ENCODE peak calls at places on chromosomes 11 and 22, in four cellular contexts. One of them, this sample, is unnamed.

GRCh38 chr11:31939004-31939403 is 127.9 kb upstream of the PAX6 start:
- DNase-seq in kidney epithelial cell: no peak
- DNase-seq in lower lobe of right lung: no peak
- DNase-seq in fibroblast of lung: no peak
- DNase-seq in this sample: no peak

GRCh38 chr22:42074153-42074750 is at the start of gene PHETA2:
- DNase-seq in fibroblast of lung: peak; percentile 51
- DNase-seq in lower lobe of right lung: peak; percentile 77
- DNase-seq in kidney epithelial cell: no peak
- DNase-seq in this sample: peak; percentile 31

GRCh38 chr22:49825436-49825835 is 2.2 kb downstream of the BRD1 start:
- DNase-seq in lower lobe of right lung: no peak
- DNase-seq in fibroblast of lung: peak; percentile 44
- DNase-seq in kidney epithelial cell: no peak
- DNase-seq in this sample: peak; percentile 71

GRCh38 chr11:72618801-72619200 is 55.4 kb downstream of the PDE2A start:
- DNase-seq in fibroblast of lung: no peak
- DNase-seq in kidney epithelial cell: no peak
- DNase-seq in lower lobe of right lung: no peak
- DNase-seq in this sample: no peak

GRCh38 chr22:33918676-33919590 is 1.3 kb downstream of the LARGE1 start:
- DNase-seq in kidney epithelial cell: no peak
- DNase-seq in fibroblast of lung: peak; percentile 28
- DNase-seq in lower lobe of right lung: no peak
- DNase-seq in this sample: peak; percentile 21

GRCh38 chr11:35116762-35117588 is 22.0 kb upstream of the CD44 start:
- DNase-seq in fibroblast of lung: no peak
- DNase-seq in kidney epithelial cell: no peak
- DNase-seq in lower lobe of right lung: no peak
- DNase-seq in this sample: no peak

GRCh38 chr11:76266269-76266668 is 60.0 kb upstream of the WNT11 start:
- DNase-seq in lower lobe of right lung: no peak
- DNase-seq in fibroblast of lung: peak; percentile 80
- DNase-seq in kidney epithelial cell: peak; percentile 63
- DNase-seq in this sample: peak; percentile 50

GRCh38 chr11:62398011-62398994 is 20.5 kb upstream of the SCGB1A1 start:
- DNase-seq in kidney epithelial cell: no peak
- DNase-seq in fibroblast of lung: peak; percentile 73
- DNase-seq in lower lobe of right lung: no peak
- DNase-seq in this sample: no peak

GRCh38 chr11:61149624-61150615 is 11.3 kb downstream of the VPS37C start:
- DNase-seq in fibroblast of lung: no peak
- DNase-seq in lower lobe of right lung: peak; percentile 62
- DNase-seq in kidney epithelial cell: no peak
- DNase-seq in this sample: no peak

GRCh38 chr22:20228939-20229272 is 39.2 kb downstream of the RTN4R start:
- DNase-seq in fibroblast of lung: no peak
- DNase-seq in lower lobe of right lung: no peak
- DNase-seq in kidney epithelial cell: no peak
- DNase-seq in this sample: no peak

GRCh38 chr22:42645938-42646568 is 3.1 kb downstream of the CYB5R3 start:
- DNase-seq in fibroblast of lung: no peak
- DNase-seq in kidney epithelial cell: no peak
- DNase-seq in lower lobe of right lung: no peak
- DNase-seq in this sample: no peak

GRCh38 chr11:10400856-10401255 is 54.2 kb upstream of the AMPD3 start:
- DNase-seq in fibroblast of lung: peak; percentile 36
- DNase-seq in lower lobe of right lung: no peak
- DNase-seq in kidney epithelial cell: no peak
- DNase-seq in this sample: no peak

GRCh38 chr22:37304595-37305343 is 22.5 kb downstream of the CYTH4 start:
- DNase-seq in fibroblast of lung: peak; percentile 71
- DNase-seq in lower lobe of right lung: no peak
- DNase-seq in kidney epithelial cell: no peak
- DNase-seq in this sample: peak; percentile 57

GRCh38 chr11:123454060-123454651 is 24.1 kb downstream of the GRAMD1B start:
- DNase-seq in lower lobe of right lung: no peak
- DNase-seq in fibroblast of lung: peak; percentile 68
- DNase-seq in kidney epithelial cell: no peak
- DNase-seq in this sample: no peak

GRCh38 chr22:19556963-19557545 is 32.8 kb upstream of the CLDN5 start:
- DNase-seq in lower lobe of right lung: no peak
- DNase-seq in kidney epithelial cell: no peak
- DNase-seq in fibroblast of lung: no peak
- DNase-seq in this sample: no peak

GRCh38 chr11:83042966-83043711 is 28.6 kb downstream of the RAB30 start:
- DNase-seq in lower lobe of right lung: no peak
- DNase-seq in kidney epithelial cell: no peak
- DNase-seq in fibroblast of lung: peak; percentile 34
- DNase-seq in this sample: peak; percentile 66

GRCh38 chr11:125772834-125773505 is 5.7 kb downstream of the PATE2 start:
- DNase-seq in kidney epithelial cell: no peak
- DNase-seq in lower lobe of right lung: no peak
- DNase-seq in fibroblast of lung: peak; percentile 100
- DNase-seq in this sample: peak; percentile 3

GRCh38 chr22:39674536-39674935 is 104.0 kb downstream of the CACNA1I start:
- DNase-seq in kidney epithelial cell: peak; percentile 14
- DNase-seq in lower lobe of right lung: no peak
- DNase-seq in fibroblast of lung: peak; percentile 4
- DNase-seq in this sample: peak; percentile 17

GRCh38 chr11:104164028-104164520 is at the start of gene PDGFD:
- DNase-seq in fibroblast of lung: peak; percentile 79
- DNase-seq in lower lobe of right lung: peak; percentile 59
- DNase-seq in kidney epithelial cell: peak; percentile 23
- DNase-seq in this sample: peak; percentile 45

GRCh38 chr11:130528862-130529261 is 80.4 kb downstream of the ADAMTS15 start:
- DNase-seq in kidney epithelial cell: no peak
- DNase-seq in fibroblast of lung: no peak
- DNase-seq in lower lobe of right lung: no peak
- DNase-seq in this sample: no peak

GRCh38 chr22:30821863-30822215 is 127.2 kb downstream of the OSBP2 start:
- DNase-seq in fibroblast of lung: no peak
- DNase-seq in lower lobe of right lung: no peak
- DNase-seq in kidney epithelial cell: no peak
- DNase-seq in this sample: no peak

GRCh38 chr11:19597194-19597593 is 115.4 kb upstream of the NAV2 start:
- DNase-seq in lower lobe of right lung: no peak
- DNase-seq in kidney epithelial cell: no peak
- DNase-seq in fibroblast of lung: peak; percentile 80
- DNase-seq in this sample: peak; percentile 81

GRCh38 chr11:76030286-76030685 is 176.0 kb downstream of the WNT11 start:
- DNase-seq in lower lobe of right lung: no peak
- DNase-seq in kidney epithelial cell: peak; percentile 58
- DNase-seq in fibroblast of lung: peak; percentile 96
- DNase-seq in this sample: peak; percentile 57

GRCh38 chr11:40513281-40513680 is 946.2 kb downstream of the LRRC4C start:
- DNase-seq in kidney epithelial cell: no peak
- DNase-seq in fibroblast of lung: no peak
- DNase-seq in lower lobe of right lung: no peak
- DNase-seq in this sample: no peak

GRCh38 chr11:106101797-106102196 is 24.3 kb downstream of the AASDHPPT start:
- DNase-seq in kidney epithelial cell: no peak
- DNase-seq in fibroblast of lung: peak; percentile 63
- DNase-seq in lower lobe of right lung: no peak
- DNase-seq in this sample: peak; percentile 72

GRCh38 chr11:96141649-96142048 is 201.3 kb downstream of the MAML2 start:
- DNase-seq in fibroblast of lung: no peak
- DNase-seq in lower lobe of right lung: no peak
- DNase-seq in kidney epithelial cell: no peak
- DNase-seq in this sample: no peak

GRCh38 chr11:77411238-77411637 is 62.7 kb downstream of the PAK1 start:
- DNase-seq in fibroblast of lung: peak; percentile 36
- DNase-seq in kidney epithelial cell: no peak
- DNase-seq in lower lobe of right lung: peak; percentile 64
- DNase-seq in this sample: no peak

GRCh38 chr22:27895600-27895999 is 23.5 kb downstream of the PITPNB start:
- DNase-seq in kidney epithelial cell: no peak
- DNase-seq in fibroblast of lung: no peak
- DNase-seq in lower lobe of right lung: no peak
- DNase-seq in this sample: no peak

GRCh38 chr11:33182246-33182878 is 21.1 kb upstream of the CSTF3 start:
- DNase-seq in fibroblast of lung: no peak
- DNase-seq in kidney epithelial cell: no peak
- DNase-seq in lower lobe of right lung: no peak
- DNase-seq in this sample: no peak

GRCh38 chr11:116640641-116641402 is 132.0 kb downstream of the BUD13 start:
- DNase-seq in kidney epithelial cell: no peak
- DNase-seq in lower lobe of right lung: no peak
- DNase-seq in fibroblast of lung: no peak
- DNase-seq in this sample: no peak

GRCh38 chr22:48410536-48410935 is 1417.1 kb downstream of the BRD1 start:
- DNase-seq in fibroblast of lung: no peak
- DNase-seq in kidney epithelial cell: no peak
- DNase-seq in lower lobe of right lung: no peak
- DNase-seq in this sample: no peak

GRCh38 chr11:36376888-36377758 is 81.0 kb downstream of the PRR5L start:
- DNase-seq in kidney epithelial cell: no peak
- DNase-seq in lower lobe of right lung: peak; percentile 69
- DNase-seq in fibroblast of lung: peak; percentile 63
- DNase-seq in this sample: peak; percentile 22

DNA sequence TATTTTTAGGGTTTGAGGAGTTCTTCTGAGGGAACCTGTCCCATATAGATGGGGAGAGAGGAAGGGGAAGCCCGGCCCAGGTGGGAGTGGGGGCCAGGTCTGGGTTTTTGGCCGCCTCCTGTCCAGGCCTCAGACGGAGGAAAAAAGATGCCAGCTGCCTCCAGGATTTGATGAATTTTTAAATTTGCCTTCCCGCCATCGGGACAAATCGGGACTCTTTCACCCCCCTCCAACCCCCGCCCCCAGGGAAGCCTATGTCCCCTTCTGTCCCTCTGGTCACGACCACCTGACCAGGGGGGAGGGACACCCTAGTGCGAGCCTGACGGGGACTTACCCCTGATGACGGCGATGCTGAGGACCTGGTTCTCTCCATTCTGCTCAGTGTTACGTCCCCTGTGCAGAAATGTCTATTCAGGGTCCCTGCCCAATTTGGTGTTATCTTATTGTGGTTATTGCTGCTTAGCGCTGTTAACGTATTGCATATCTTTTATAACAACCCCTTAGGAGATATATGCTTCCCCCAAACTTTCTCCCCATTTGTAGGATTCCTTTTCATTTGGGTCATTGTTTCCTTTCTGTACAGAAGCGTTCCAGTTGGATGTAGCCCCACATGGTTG is 115.9 kb upstream of the GRK3 start:
- DNase-seq in fibroblast of lung: peak; percentile 56
- DNase-seq in lower lobe of right lung: no peak
- DNase-seq in kidney epithelial cell: no peak
- DNase-seq in this sample: peak; percentile 11
- H3K4me3 ChIP-seq in fibroblast of lung: peak overlapping the region; percentile 87
- H3K4me3 ChIP-seq in lower lobe of right lung: peak overlapping the region; percentile 69
- H3K4me3 ChIP-seq in kidney epithelial cell: peak overlapping the region; percentile 73
- H3K4me3 ChIP-seq in this sample: peak overlapping the region; percentile 97

GRCh38 chr11:66956689-66957290 is 1.4 kb downstream of the PC start:
- DNase-seq in lower lobe of right lung: peak; percentile 57
- DNase-seq in fibroblast of lung: peak; percentile 92
- DNase-seq in kidney epithelial cell: peak; percentile 51
- DNase-seq in this sample: peak; percentile 82
- TF ChIP-seq CTCF in lower lobe of right lung: no peak
- TF ChIP-seq CTCF in fibroblast of lung: no peak
- TF ChIP-seq CTCF in kidney epithelial cell: no peak
- TF ChIP-seq CTCF in this sample: peak; percentile 14

GRCh38 chr11:706439-706956 is 467 bp downstream of the EPS8L2 start:
- DNase-seq in kidney epithelial cell: no peak
- DNase-seq in fibroblast of lung: peak; percentile 54
- DNase-seq in lower lobe of right lung: peak; percentile 55
- DNase-seq in this sample: peak; percentile 82

GRCh38 chr11:705646-706438 is at the start of gene EPS8L2:
- DNase-seq in fibroblast of lung: no peak
- DNase-seq in lower lobe of right lung: peak; percentile 83
- DNase-seq in kidney epithelial cell: no peak
- DNase-seq in this sample: no peak

GRCh38 chr11:703515-703914 is 2.5 kb upstream of the EPS8L2 start:
- DNase-seq in kidney epithelial cell: no peak
- DNase-seq in fibroblast of lung: no peak
- DNase-seq in lower lobe of right lung: no peak
- DNase-seq in this sample: no peak

GRCh38 chr11:704189-704798 is 1.7 kb upstream of the EPS8L2 start:
- DNase-seq in kidney epithelial cell: no peak
- DNase-seq in lower lobe of right lung: no peak
- DNase-seq in fibroblast of lung: no peak
- DNase-seq in this sample: no peak

GRCh38 chr11:704799-705645 is 1.0 kb upstream of the EPS8L2 start:
- DNase-seq in kidney epithelial cell: no peak
- DNase-seq in lower lobe of right lung: peak; percentile 85
- DNase-seq in fibroblast of lung: no peak
- DNase-seq in this sample: no peak
- H3K4me3 ChIP-seq in kidney epithelial cell: peak overlapping the region; percentile 56
- H3K4me3 ChIP-seq in lower lobe of right lung: peak overlapping the region; percentile 66
- H3K4me3 ChIP-seq in fibroblast of lung: peak overlapping the region; percentile 20
- H3K4me3 ChIP-seq in this sample: peak overlapping the region; percentile 83

GRCh38 chr11:839280-839623 is 3.1 kb downstream of the POLR2L start:
- DNase-seq in lower lobe of right lung: no peak
- DNase-seq in kidney epithelial cell: no peak
- DNase-seq in fibroblast of lung: no peak
- DNase-seq in this sample: no peak

GRCh38 chr11:837189-837989 is 4.6 kb downstream of the CD151 start:
- DNase-seq in fibroblast of lung: no peak
- DNase-seq in kidney epithelial cell: no peak
- DNase-seq in lower lobe of right lung: peak; percentile 51
- DNase-seq in this sample: no peak

GRCh38 chr11:837990-838307 is 4.4 kb downstream of the POLR2L start:
- DNase-seq in lower lobe of right lung: no peak
- DNase-seq in fibroblast of lung: no peak
- DNase-seq in kidney epithelial cell: no peak
- DNase-seq in this sample: no peak

GRCh38 chr11:839875-840617 is 2.3 kb downstream of the POLR2L start:
- DNase-seq in lower lobe of right lung: no peak
- DNase-seq in fibroblast of lung: no peak
- DNase-seq in kidney epithelial cell: no peak
- DNase-seq in this sample: peak; percentile 63

DNA sequence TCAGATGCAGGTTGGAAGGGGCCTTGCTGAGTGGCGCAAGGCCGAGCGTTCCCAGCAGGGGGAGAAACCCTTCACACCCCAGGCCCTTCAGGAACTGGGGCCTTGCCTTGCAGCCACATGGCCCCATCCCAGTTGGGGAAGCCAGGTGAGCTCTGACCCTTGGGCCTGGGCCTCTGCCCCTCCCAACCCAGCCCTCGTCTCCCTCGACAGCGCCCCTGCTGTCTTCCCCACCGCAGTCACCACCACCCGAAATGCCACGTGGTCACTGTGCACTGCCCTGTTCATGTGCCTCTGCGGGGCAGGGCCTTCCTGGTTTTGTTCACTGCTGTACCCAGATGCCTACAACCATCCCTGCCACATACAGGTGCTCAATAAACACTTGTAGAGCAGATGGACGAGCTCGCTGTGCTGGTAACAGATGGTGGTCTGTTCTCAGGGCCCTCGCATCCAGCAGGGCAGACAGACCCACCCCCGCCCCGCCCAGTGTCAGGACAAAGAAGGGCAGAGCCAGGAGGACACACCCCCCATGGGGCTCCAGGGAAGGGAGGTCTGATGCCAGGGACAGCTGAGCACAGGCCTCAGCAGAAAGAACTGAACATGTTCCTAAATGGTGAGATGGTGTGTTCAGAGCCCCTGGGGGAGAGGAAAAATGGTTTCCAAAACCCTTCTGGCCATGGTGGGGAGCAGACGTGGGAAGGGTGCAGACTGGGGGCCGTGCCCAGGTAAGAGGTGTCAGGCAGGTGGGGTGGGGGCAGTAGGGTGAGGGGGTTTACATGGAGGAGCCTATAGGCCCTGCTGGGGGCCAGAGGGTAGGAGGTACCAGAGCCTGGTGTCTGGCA is 3.7 kb downstream of the POLR2L start:
- DNase-seq in kidney epithelial cell: no peak
- DNase-seq in lower lobe of right lung: no peak
- DNase-seq in fibroblast of lung: no peak
- DNase-seq in this sample: peak; percentile 84
- TF ChIP-seq CTCF in kidney epithelial cell: peak; percentile 34
- TF ChIP-seq CTCF in lower lobe of right lung: peak; percentile 13
- TF ChIP-seq CTCF in fibroblast of lung: no peak
- TF ChIP-seq CTCF in this sample: no peak